ENCODE peak calls at places on chromosomes 7 and 10, in seven cellular contexts. A is HepG2, P is HCT116, E is GM12878, X is SK-N-SH, G is K562, F is H1. J is an unnamed sample.

GRCh38 chr7:20264623-20265022 is 47.4 kb upstream of the MACC1 start:
- DNase-seq in A (no peak), P (no peak), E (no peak), X (no peak), G (no peak), F (no peak), J (no peak)

GRCh38 chr7:28732037-28732869 is 225.9 kb downstream of the TRIL start:
- DNase-seq in A (no peak), P (no peak), E (no peak), X (no peak), G (no peak), F (no peak), J (no peak)

GRCh38 chr10:112446055-112446854 is 459 bp downstream of the ZDHHC6 start:
- DNase-seq in A (no peak), P (no peak), E (no peak), X (no peak), G (no peak), F (no peak), J (no peak)

GRCh38 chr7:1567082-1567771 is 2.6 kb downstream of the PSMG3 start:
- DNase-seq in A (no peak), P (peak), E (no peak), X (no peak), G (peak), F (no peak), J (no peak)

GRCh38 chr10:124213471-124213870 is 120.1 kb upstream of the CHST15 start:
- DNase-seq in A (no peak), P (no peak), E (no peak), X (no peak), G (no peak), F (no peak), J (no peak)

GRCh38 chr10:72088879-72089585 is 681 bp upstream of the SPOCK2 start:
- DNase-seq in A (peak), P (no peak), E (no peak), X (no peak), G (no peak), F (no peak), J (no peak)

GRCh38 chr7:121080913-121081326 is 92.4 kb downstream of the CPED1 start:
- DNase-seq in A (no peak), P (no peak), E (no peak), X (no peak), G (no peak), F (no peak), J (no peak)

GRCh38 chr10:78377362-78377761 is 343.7 kb downstream of the RPS24 start:
- DNase-seq in A (no peak), P (no peak), E (no peak), X (no peak), G (no peak), F (no peak), J (no peak)

GRCh38 chr7:38728145-38728544 is 97.0 kb upstream of the AMPH start:
- DNase-seq in A (no peak), P (no peak), E (no peak), X (no peak), G (no peak), F (no peak), J (no peak)

GRCh38 chr7:143104759-143105158 is 27.1 kb upstream of the PIP start:
- DNase-seq in A (peak), P (no peak), E (no peak), X (no peak), G (no peak), F (no peak), J (no peak)

GRCh38 chr7:74092964-74093339 is 9.3 kb downstream of the LIMK1 start:
- DNase-seq in A (no peak), P (no peak), E (peak), X (peak), G (peak), F (no peak), J (no peak)

GRCh38 chr10:94075521-94075920 is 81.8 kb downstream of the PLCE1 start:
- DNase-seq in A (no peak), P (no peak), E (no peak), X (no peak), G (no peak), F (no peak), J (peak)

GRCh38 chr10:114714281-114714741 is 56.2 kb upstream of the ABLIM1 start:
- DNase-seq in A (peak), P (no peak), E (no peak), X (no peak), G (no peak), F (no peak), J (peak)

GRCh38 chr7:134781171-134781570 is 1.7 kb downstream of the CALD1 start:
- DNase-seq in A (no peak), P (no peak), E (no peak), X (no peak), G (no peak), F (no peak), J (no peak)

GRCh38 chr10:37816290-37816689 is 41.1 kb downstream of the ZNF248 start:
- DNase-seq in A (no peak), P (no peak), E (no peak), X (no peak), G (no peak), F (no peak), J (no peak)

GRCh38 chr10:60353519-60354258 is 36.0 kb downstream of the ANK3 start:
- DNase-seq in A (no peak), P (no peak), E (no peak), X (no peak), G (peak), F (no peak), J (no peak)

GRCh38 chr7:4689668-4690067 is 7.6 kb downstream of the FOXK1 start:
- DNase-seq in A (no peak), P (no peak), E (no peak), X (no peak), G (no peak), F (no peak), J (no peak)

GRCh38 chr10:85224366-85224960 is 896.1 kb downstream of the CCSER2 start:
- DNase-seq in A (peak), P (no peak), E (no peak), X (no peak), G (no peak), F (no peak), J (peak)

GRCh38 chr7:90412458-90413184 is 9.4 kb downstream of the CLDN12 start:
- DNase-seq in A (peak), P (peak), E (no peak), X (peak), G (no peak), F (no peak), J (peak)

GRCh38 chr10:24086737-24087136 is 122.2 kb upstream of the KIAA1217 start:
- DNase-seq in A (no peak), P (no peak), E (no peak), X (no peak), G (no peak), F (no peak), J (no peak)

GRCh38 chr10:15293862-15294835 is 76.9 kb downstream of the FAM171A1 start:
- DNase-seq in A (no peak), P (no peak), E (no peak), X (no peak), G (no peak), F (no peak), J (no peak)

GRCh38 chr7:106604303-106604918 is 56.5 kb downstream of the CCDC71L start:
- DNase-seq in A (no peak), P (no peak), E (no peak), X (no peak), G (no peak), F (no peak), J (no peak)

GRCh38 chr10:21496285-21497176 is 29.0 kb downstream of the SKIDA1 start:
- DNase-seq in A (peak), P (no peak), E (no peak), X (peak), G (peak), F (no peak), J (peak)

GRCh38 chr10:88831709-88832108 is 19.9 kb downstream of the ANKRD22 start:
- DNase-seq in A (no peak), P (no peak), E (no peak), X (no peak), G (no peak), F (no peak), J (no peak)

GRCh38 chr7:120052884-120053382 is 220.0 kb upstream of the KCND2 start:
- DNase-seq in A (no peak), P (no peak), E (no peak), X (no peak), G (no peak), F (no peak), J (no peak)

GRCh38 chr7:32679192-32679591 is 183.9 kb downstream of the AVL9 start:
- DNase-seq in A (no peak), P (no peak), E (no peak), X (no peak), G (no peak), F (no peak), J (no peak)

GRCh38 chr10:97894092-97894491 is 44.4 kb downstream of the GOLGA7B start:
- DNase-seq in A (no peak), P (no peak), E (no peak), X (no peak), G (no peak), F (no peak), J (no peak)

GRCh38 chr10:133441780-133442179 is 12.0 kb upstream of the SCART1 start:
- DNase-seq in A (no peak), P (no peak), E (no peak), X (peak), G (no peak), F (no peak), J (no peak)

GRCh38 chr10:133439517-133440461 is 14.0 kb upstream of the SCART1 start:
- DNase-seq in A (no peak), P (no peak), E (no peak), X (peak), G (no peak), F (no peak), J (no peak)

GRCh38 chr10:133442191-133442966 is 11.4 kb upstream of the SCART1 start:
- DNase-seq in A (no peak), P (no peak), E (no peak), X (peak), G (no peak), F (no peak), J (no peak)

GRCh38 chr10:133440633-133441285 is 13.0 kb upstream of the SCART1 start:
- DNase-seq in A (no peak), P (no peak), E (no peak), X (no peak), G (no peak), F (no peak), J (no peak)

DNA sequence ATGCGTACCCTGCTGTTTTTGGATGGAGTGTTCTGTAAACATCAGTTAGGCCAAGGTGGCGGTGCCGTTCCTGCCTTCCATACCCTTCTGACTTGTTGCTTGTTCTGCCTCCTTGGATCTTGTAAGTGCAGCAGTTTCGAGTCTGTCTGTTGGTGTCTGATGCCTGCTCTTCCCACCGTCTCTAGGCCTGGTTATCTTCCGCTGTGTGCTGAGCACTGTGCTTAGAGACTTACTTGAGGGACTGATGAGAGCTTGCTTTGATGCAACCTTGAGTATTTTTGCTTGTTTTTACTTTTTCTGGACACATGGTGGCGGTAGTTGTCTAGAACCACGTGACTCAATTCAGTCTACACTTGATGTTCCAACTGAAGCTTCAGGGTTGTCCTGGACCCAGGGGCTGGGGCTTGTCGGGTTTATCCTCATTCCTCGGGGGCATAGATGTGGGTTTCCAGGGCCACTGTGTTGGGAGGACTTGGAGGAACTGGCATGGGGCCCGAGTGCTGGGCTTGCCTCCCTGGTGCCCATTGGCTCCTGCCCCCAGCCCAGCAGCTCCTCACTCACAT is 14.4 kb upstream of the SPRN start:
- DNase-seq in A (peak), P (peak), E (peak), X (peak), G (peak), F (no peak), J (peak)
- TF ChIP-seq JUND in A (no peak), P (no peak), E (no peak), X (no peak), G (no peak), F (no peak), J (no peak)

GRCh38 chr7:43234073-43234472 is 121.6 kb downstream of the HECW1 start:
- DNase-seq in A (no peak), P (no peak), E (no peak), X (no peak), G (no peak), F (no peak), J (no peak)

GRCh38 chr7:43234968-43235367 is 122.5 kb downstream of the HECW1 start:
- DNase-seq in A (no peak), P (no peak), E (no peak), X (no peak), G (no peak), F (no peak), J (no peak)

GRCh38 chr7:43232376-43232775 is 119.9 kb downstream of the HECW1 start:
- DNase-seq in A (no peak), P (no peak), E (no peak), X (no peak), G (no peak), F (no peak), J (no peak)
- TF ChIP-seq JUND in A (no peak), P (no peak), E (no peak), X (no peak), G (no peak), F (no peak), J (no peak)

GRCh38 chr10:123150986-123151738 is 3.0 kb upstream of the BUB3 start:
- DNase-seq in A (no peak), P (no peak), E (no peak), X (peak), G (no peak), F (no peak), J (no peak)
- TF ChIP-seq JUND in A (no peak), P (no peak), E (no peak), X (no peak), G (no peak), F (no peak), J (no peak)

GRCh38 chr10:119737039-119737663 is 11.3 kb downstream of the INPP5F start:
- DNase-seq in A (no peak), P (no peak), E (no peak), X (no peak), G (no peak), F (no peak), J (no peak)

GRCh38 chr10:119740096-119740495 is 14.2 kb downstream of the INPP5F start:
- DNase-seq in A (no peak), P (no peak), E (no peak), X (no peak), G (no peak), F (no peak), J (no peak)

GRCh38 chr10:119738962-119739361 is 13.1 kb downstream of the INPP5F start:
- DNase-seq in A (no peak), P (no peak), E (no peak), X (no peak), G (no peak), F (no peak), J (no peak)

GRCh38 chr10:119736220-119736619 is 10.4 kb downstream of the INPP5F start:
- DNase-seq in A (no peak), P (no peak), E (no peak), X (no peak), G (no peak), F (no peak), J (no peak)

DNA sequence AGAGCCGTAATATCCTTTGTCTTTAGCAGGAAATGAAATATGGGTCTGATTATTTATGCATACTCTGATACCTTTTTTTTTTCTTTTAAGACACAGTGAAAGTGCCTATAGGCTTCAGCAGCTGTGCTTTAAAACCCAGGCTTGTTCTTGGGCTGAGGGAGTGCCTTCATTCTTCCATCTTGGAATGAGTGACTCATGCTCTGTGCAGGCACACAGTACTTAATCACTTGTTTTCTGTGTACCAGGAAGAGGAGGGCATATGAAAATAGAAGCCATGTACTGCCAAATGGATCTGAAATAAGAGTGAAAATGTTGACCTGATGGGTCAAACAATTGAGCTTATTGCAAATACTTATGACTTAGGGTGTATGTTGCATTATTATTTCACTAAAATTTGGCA is 12.0 kb downstream of the INPP5F start:
- DNase-seq in A (no peak), P (peak), E (no peak), X (no peak), G (peak), F (no peak), J (no peak)
- TF ChIP-seq JUND in A (no peak), P (peak), E (no peak), X (peak), G (peak), F (peak), J (no peak)

DNA sequence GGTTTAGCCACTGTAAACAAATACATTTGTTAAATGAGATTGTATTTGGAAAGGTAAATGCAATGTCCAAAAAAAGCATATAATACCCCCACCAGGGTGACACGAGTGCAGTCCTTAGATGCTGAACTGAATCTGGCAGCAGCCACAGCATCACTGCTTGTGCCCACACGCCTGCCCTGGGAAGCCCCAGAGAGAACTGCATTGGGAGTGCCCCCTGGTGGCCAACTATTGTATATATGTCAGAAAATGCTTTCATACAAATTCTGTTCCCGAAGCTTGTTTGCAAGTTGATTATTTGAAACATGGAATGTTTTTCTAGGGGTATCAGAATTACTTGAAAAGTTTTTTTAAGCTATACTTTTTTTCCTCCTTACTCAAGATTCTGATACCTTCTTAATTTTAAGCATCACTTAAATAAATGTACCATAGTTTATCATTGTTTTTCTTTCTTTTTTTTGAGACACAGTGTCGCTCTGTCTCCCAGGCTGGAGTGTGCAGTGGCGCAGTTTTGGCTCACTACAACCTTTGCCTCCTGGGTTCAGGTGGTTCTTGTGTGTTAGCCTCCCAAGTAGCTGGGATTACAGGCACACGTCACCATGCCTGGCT is 50.1 kb downstream of the LANCL2 start:
- DNase-seq in A (peak), P (peak), E (peak), X (peak), G (peak), F (peak), J (peak)
- TF ChIP-seq JUND in A (no peak), P (no peak), E (no peak), X (no peak), G (no peak), F (no peak), J (no peak)

GRCh38 chr7:151233111-151233701 is 923 bp downstream of the CHPF2 start:
- DNase-seq in A (peak), P (no peak), E (no peak), X (peak), G (peak), F (no peak), J (no peak)

GRCh38 chr7:151231964-151232271 is 365 bp upstream of the CHPF2 start:
- DNase-seq in A (no peak), P (no peak), E (no peak), X (no peak), G (no peak), F (no peak), J (no peak)

GRCh38 chr7:151233804-151234203 is 1.5 kb downstream of the CHPF2 start:
- DNase-seq in A (no peak), P (no peak), E (no peak), X (peak), G (no peak), F (no peak), J (no peak)

GRCh38 chr7:151231080-151231479 is 1.2 kb upstream of the CHPF2 start:
- DNase-seq in A (no peak), P (no peak), E (no peak), X (no peak), G (no peak), F (no peak), J (no peak)

DNA sequence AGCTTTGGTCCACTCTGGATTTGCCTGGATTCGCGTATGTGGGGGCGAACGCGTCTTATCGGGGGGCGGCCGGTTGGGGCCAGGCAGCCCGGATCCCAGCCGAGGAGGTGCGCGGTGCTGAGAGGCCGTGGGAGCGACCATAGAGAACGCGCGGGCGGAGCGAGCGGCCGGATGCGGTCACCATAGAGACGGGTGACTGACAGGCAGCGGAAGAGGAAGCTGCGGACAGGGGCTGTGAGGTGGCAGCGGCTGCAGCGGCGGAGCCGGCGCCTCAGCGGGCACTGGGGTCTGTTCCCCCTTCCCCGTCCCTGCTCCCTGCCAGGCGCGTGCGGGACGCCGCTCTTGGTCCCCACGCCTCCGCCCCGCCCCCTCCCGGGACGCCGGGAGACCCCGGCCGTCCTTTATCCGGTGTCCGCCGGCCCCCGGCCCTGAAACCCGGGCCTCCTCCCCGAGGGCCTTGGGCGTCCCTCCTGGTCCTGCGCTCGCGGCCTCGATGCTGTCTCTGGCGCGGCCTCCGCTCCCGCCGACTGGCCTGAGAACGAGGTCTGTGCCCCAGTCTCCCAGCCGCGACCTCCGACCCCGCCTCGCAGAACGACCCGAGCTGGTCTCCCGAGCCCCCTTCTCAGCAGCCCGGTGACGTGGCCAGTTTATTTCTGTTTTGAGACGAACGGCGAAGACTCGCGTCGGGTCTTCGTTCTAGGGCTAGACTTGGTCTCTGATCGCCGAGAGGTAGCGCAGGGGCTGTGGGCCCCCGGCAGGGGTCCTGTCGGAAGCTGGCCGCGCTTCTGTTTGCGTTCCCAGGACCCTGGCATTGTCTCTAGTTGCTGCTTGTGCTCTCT is at the start of gene CHPF2:
- DNase-seq in A (peak), P (peak), E (peak), X (peak), G (peak), F (no peak), J (peak)
- TF ChIP-seq JUND in A (no peak), P (no peak), E (no peak), X (no peak), G (no peak), F (no peak), J (no peak)

DNA sequence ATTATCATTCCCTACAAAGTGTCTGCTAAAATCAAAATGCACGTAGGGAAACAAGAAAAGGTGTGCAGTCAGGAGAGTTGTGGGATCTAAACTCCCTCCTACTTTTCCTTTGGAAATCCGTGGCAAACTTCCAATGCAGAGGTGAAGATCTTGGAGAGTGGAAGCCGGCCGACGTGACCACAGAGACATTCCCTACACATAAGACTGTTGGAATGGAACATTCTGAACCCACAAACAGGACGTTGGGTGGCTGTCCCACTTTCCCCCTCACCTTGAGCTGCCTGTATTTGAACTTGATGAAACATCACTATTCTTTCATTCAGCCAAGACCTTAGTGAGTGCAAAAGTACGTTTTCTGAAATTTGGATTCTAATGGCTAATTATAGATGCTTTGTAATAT is 65.9 kb downstream of the PRKCQ start:
- DNase-seq in A (no peak), P (no peak), E (no peak), X (no peak), G (no peak), F (no peak), J (no peak)
- TF ChIP-seq JUND in A (no peak), P (no peak), E (no peak), X (no peak), G (no peak), F (no peak), J (no peak)